ENCODE peak calls at places on chromosomes 7 and 10, in six cellular contexts. U, O, N, V, S and D are unnamed samples.

GRCh38 chr10:62234284-62234605 is 34.4 kb downstream of the RTKN2 start:
- DNase-seq in U (no peak), O (no peak), N (no peak), V (no peak), S (no peak), D (no peak)

GRCh38 chr10:34241226-34242000 is 573.7 kb downstream of the PARD3 start:
- DNase-seq in U (no peak), O (no peak), N (no peak), V (peak; percentile 4), S (no peak), D (no peak)

GRCh38 chr7:54674891-54675290 is 84.1 kb downstream of the SEC61G start:
- DNase-seq in U (no peak), O (no peak), N (no peak), V (no peak), S (no peak), D (no peak)

GRCh38 chr10:121681982-121682687 is 83.9 kb upstream of the FGFR2 start:
- DNase-seq in U (no peak), O (no peak), N (no peak), V (no peak), S (no peak), D (no peak)

GRCh38 chr10:116629340-116629739 is 8.6 kb downstream of the PNLIPRP2 start:
- DNase-seq in U (no peak), O (no peak), N (no peak), V (no peak), S (no peak), D (peak; percentile 8)

GRCh38 chr7:32163911-32164310 is 93.7 kb upstream of the PDE1C start:
- DNase-seq in U (no peak), O (no peak), N (no peak), V (no peak), S (no peak), D (no peak)

GRCh38 chr10:86217386-86218080 is 149.1 kb downstream of the GRID1 start:
- DNase-seq in U (no peak), O (no peak), N (no peak), V (no peak), S (no peak), D (no peak)

GRCh38 chr7:90755041-90755440 is 158.9 kb downstream of the CDK14 start:
- DNase-seq in U (no peak), O (no peak), N (no peak), V (no peak), S (no peak), D (no peak)

GRCh38 chr10:23315966-23316365 is 28.6 kb downstream of the C10orf67 start:
- DNase-seq in U (no peak), O (no peak), N (no peak), V (no peak), S (no peak), D (no peak)

GRCh38 chr7:137846588-137847417 is at the start of gene DGKI:
- DNase-seq in U (no peak), O (no peak), N (peak; percentile 27), V (peak; percentile 23), S (peak; percentile 37), D (peak; percentile 69)

GRCh38 chr7:14419554-14419953 is 430.1 kb upstream of the ETV1 start:
- DNase-seq in U (no peak), O (no peak), N (no peak), V (no peak), S (no peak), D (no peak)

GRCh38 chr7:130149575-130150139 is 55.5 kb downstream of the TMEM209 start:
- DNase-seq in U (no peak), O (peak; percentile 59), N (peak; percentile 71), V (no peak), S (no peak), D (peak; percentile 49)

GRCh38 chr7:55474944-55475911 is 97.1 kb downstream of the VOPP1 start:
- DNase-seq in U (no peak), O (no peak), N (no peak), V (no peak), S (no peak), D (no peak)

GRCh38 chr7:140358771-140359095 is 39.6 kb downstream of the SLC37A3 start:
- DNase-seq in U (no peak), O (no peak), N (no peak), V (no peak), S (no peak), D (no peak)

GRCh38 chr7:48637382-48637781 is 287.0 kb upstream of the CDC14C start:
- DNase-seq in U (no peak), O (no peak), N (no peak), V (no peak), S (no peak), D (no peak)

GRCh38 chr10:86733260-86733671 is 23.2 kb upstream of the BMPR1A start:
- DNase-seq in U (no peak), O (no peak), N (no peak), V (no peak), S (no peak), D (no peak)

GRCh38 chr7:1971946-1972654 is 260.6 kb downstream of the MAD1L1 start:
- DNase-seq in U (no peak), O (no peak), N (no peak), V (no peak), S (peak; percentile 41), D (no peak)

GRCh38 chr10:77240042-77240619 is 397.5 kb downstream of the KCNMA1 start:
- DNase-seq in U (no peak), O (no peak), N (no peak), V (no peak), S (no peak), D (no peak)

GRCh38 chr10:105063796-105064195 is 422.7 kb downstream of the SORCS3 start:
- DNase-seq in U (no peak), O (peak; percentile 4), N (no peak), V (peak; percentile 52), S (no peak), D (peak; percentile 28)

GRCh38 chr10:89929282-89930026 is 228.1 kb downstream of the KIF20B start:
- DNase-seq in U (no peak), O (no peak), N (peak; percentile 28), V (no peak), S (no peak), D (peak; percentile 25)

GRCh38 chr7:73909996-73910395 is 49.0 kb downstream of the TMEM270 start:
- DNase-seq in U (no peak), O (no peak), N (no peak), V (no peak), S (peak; percentile 24), D (no peak)

GRCh38 chr7:74093671-74094223 is 10.1 kb downstream of the LIMK1 start:
- DNase-seq in U (no peak), O (no peak), N (no peak), V (no peak), S (no peak), D (no peak)

DNA sequence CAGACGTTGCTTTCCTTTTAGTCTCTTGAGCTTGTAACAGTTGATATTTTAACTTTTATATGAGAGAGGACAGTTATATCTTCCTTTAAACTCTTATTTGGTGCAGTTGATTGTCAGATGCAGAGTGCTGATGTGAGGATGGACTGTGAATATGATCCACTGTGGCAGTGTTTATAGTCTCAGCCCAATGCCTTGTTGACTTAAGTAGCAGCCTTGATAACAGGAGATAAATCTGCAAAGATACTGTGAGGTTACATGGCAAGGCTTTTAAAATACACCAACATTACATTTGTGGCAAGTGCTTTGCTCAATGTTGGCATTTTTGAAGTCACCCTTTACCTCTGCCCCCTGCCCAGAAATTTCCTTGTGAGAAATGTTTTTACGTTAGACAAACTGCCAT is 206.7 kb downstream of the AUTS2 start:
- DNase-seq in U (no peak), O (no peak), N (no peak), V (no peak), S (no peak), D (no peak)
- TF ChIP-seq CTCF in U (no peak), O (no peak), N (no peak), V (no peak), S (no peak), D (no peak)

DNA sequence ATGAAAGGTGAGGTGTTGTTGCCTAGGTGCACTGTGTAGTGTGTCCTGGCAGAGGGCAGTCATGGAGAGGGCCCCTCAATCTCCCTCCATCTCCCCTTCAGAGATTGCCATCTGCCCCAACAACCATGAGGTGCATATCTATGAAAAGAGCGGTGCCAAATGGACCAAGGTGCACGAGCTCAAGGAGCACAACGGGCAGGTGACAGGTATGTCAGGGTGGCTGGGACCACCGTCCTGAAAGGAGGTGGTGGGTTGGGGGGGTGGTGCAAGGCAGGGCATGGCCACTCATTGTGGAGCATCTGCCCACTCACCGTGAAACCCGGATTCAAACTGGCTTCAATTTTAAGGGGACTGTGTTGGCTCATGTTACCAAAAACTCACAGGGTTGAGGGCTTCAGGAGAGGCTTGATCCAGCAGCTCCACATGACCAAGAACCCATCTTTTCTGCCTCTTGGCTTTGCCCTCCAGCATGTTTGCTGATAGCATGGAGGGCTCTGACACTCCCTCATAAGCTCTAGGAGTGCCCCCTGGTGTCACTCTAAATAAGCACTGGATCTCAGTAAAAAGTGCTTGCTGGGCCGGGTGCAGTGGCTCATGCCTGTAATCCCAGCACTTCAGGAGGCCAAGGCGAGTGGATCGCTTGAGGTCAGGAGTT is 12.2 kb downstream of the ARPC1B start:
- DNase-seq in U (no peak), O (no peak), N (no peak), V (peak; percentile 25), S (no peak), D (no peak)
- TF ChIP-seq CTCF in U (peak; percentile 34), O (peak; percentile 51), N (peak; percentile 48), V (peak; percentile 19), S (peak; percentile 30), D (peak; percentile 34)

GRCh38 chr7:112452102-112452888 is 2.0 kb downstream of the IFRD1 start:
- DNase-seq in U (no peak), O (no peak), N (no peak), V (peak; percentile 39), S (peak; percentile 48), D (peak; percentile 21)
- TF ChIP-seq CTCF in U (peak; percentile 28), O (peak; percentile 24), N (peak; percentile 44), V (peak; percentile 23), S (no peak), D (no peak)

GRCh38 chr7:105602325-105603305 is 21.3 kb upstream of the EFCAB10 start:
- DNase-seq in U (peak; percentile 31), O (no peak), N (no peak), V (peak; percentile 75), S (no peak), D (no peak)

GRCh38 chr7:105599551-105599950 is 18.3 kb upstream of the EFCAB10 start:
- DNase-seq in U (no peak), O (no peak), N (no peak), V (no peak), S (no peak), D (no peak)

GRCh38 chr7:105596866-105597265 is 15.6 kb upstream of the EFCAB10 start:
- DNase-seq in U (no peak), O (no peak), N (no peak), V (no peak), S (no peak), D (no peak)

DNA sequence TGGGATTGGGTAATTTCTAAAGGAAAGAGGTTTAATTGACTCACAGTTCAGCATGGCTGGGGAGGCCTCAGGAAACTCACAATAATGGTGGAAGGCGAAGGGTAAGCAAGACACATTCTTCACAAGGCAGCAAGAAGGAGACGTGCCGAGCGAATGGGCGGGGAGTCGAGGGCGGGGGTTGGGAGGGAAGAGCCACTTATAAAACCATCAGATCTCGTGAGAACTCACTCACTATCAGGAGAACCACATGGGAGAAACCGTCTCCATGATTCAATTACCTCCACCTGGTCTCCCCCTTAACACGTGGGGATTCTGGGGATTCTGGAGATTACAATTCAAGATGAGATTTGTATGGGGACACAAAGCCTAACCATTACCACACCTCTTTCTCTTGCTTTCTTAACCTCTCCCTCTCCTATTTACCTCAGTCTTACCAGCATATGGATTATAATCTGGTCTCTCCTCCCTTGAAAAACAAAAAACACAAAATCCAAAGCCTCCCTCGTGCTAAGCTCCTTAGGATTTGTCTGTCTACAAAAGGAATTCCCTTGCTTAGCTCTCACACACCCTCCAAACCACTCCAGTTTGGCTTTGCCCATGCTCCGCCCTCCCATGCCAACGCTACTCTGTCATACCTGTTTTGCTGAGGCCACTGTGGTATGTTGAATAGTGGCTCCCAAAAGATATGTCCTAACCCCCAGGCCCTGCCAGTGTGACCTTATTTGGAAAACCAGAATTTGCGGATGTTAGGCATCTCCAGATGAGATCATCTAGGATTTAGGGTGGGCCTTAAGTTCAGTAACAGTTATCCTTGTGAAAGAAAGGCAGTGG is 19.6 kb upstream of the EFCAB10 start:
- DNase-seq in U (no peak), O (no peak), N (no peak), V (no peak), S (peak; percentile 60), D (no peak)
- TF ChIP-seq CTCF in U (no peak), O (no peak), N (no peak), V (no peak), S (no peak), D (no peak)